ENCODE peak calls at places on chromosomes 6 and 20, in eight cellular contexts. L is CD8-positive, alpha-beta memory T cell; Q is right cardiac atrium; P is upper lobe of right lung; N is PC-9; T is fibroblast of lung; K is IMR-90; Y is tibial artery. U is an unnamed sample. For H3K4me1, the result is how much of the 10 kb centered on the place peaks cover.

GRCh38 chr20:4896119-4896700 is 105.1 kb downstream of the SLC23A2 start:
- DNase-seq in L (no peak), Q (no peak), P (no peak), N (no peak), T (no peak), K (no peak), Y (no peak), U (no peak)

GRCh38 chr6:5175635-5176034 is 85.1 kb downstream of the LYRM4 start:
- DNase-seq in L (no peak), Q (no peak), P (no peak), N (no peak), T (no peak), K (no peak), Y (no peak), U (no peak)

GRCh38 chr6:35411066-35411465 is 41.1 kb upstream of the FANCE start:
- DNase-seq in L (peak), Q (no peak), P (no peak), N (no peak), T (no peak), K (no peak), Y (no peak), U (no peak)

GRCh38 chr20:32727663-32728062 is 15.6 kb downstream of the COMMD7 start:
- DNase-seq in L (no peak), Q (no peak), P (no peak), N (no peak), T (peak), K (peak), Y (no peak), U (no peak)

GRCh38 chr6:142702501-142703460 is 242.2 kb downstream of the HIVEP2 start:
- DNase-seq in L (no peak), Q (peak), P (peak), N (no peak), T (no peak), K (no peak), Y (peak), U (no peak)

GRCh38 chr6:51531623-51532022 is 555.8 kb downstream of the PKHD1 start:
- DNase-seq in L (no peak), Q (no peak), P (no peak), N (no peak), T (no peak), K (no peak), Y (no peak), U (no peak)

GRCh38 chr6:45687570-45687969 is 309.8 kb upstream of the SUPT3H start:
- DNase-seq in L (no peak), Q (no peak), P (no peak), N (no peak), T (peak), K (no peak), Y (no peak), U (no peak)

GRCh38 chr6:39948156-39948850 is 14.0 kb upstream of the MOCS1 start:
- DNase-seq in L (no peak), Q (no peak), P (no peak), N (no peak), T (no peak), K (no peak), Y (no peak), U (peak)

GRCh38 chr6:164296411-164296810 is 881.9 kb downstream of the QKI start:
- DNase-seq in L (no peak), Q (no peak), P (no peak), N (no peak), T (peak), K (no peak), Y (no peak), U (no peak)

DNA sequence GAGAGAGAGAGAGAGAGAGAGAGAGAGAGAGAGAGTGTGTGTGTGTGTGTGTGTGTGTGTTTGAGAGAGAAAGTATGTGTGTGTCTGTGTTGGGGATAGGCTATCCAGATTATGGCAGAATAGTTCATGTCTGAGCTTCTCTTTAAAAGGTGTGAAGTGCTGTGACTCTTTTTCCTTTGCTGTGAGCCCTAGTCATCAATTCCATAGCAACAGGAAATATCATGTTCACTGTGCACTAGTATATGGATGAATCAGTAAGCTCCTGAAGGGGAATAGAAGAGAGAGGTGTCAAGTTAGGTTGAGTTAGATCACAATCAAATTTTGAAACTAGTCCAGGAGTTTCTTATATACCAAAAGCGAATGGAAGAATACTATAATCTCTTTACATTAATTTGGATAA is 318.7 kb downstream of the RFPL4B start:
- DNase-seq in L (no peak), Q (no peak), P (no peak), N (no peak), T (peak), K (peak), Y (no peak), U (no peak)
- H3K4me1 ChIP-seq in L (under half), Q (under half), P (under half), N (under half), T (under half), K (under half), Y (under half), U (under half)

GRCh38 chr20:50146732-50147662 is 6.5 kb downstream of the PEDS1 start:
- DNase-seq in L (peak), Q (peak), P (peak), N (peak), T (peak), K (peak), Y (peak), U (no peak)
- H3K4me1 ChIP-seq in L (under half), Q (under half), P (half or more), N (half or more), T (under half), K (under half), Y (under half), U (under half)

GRCh38 chr20:17612287-17612974 is 42.6 kb downstream of the DSTN start:
- DNase-seq in L (peak), Q (peak), P (peak), N (no peak), T (peak), K (peak), Y (peak), U (peak)
- H3K4me1 ChIP-seq in L (under half), Q (under half), P (under half), N (under half), T (under half), K (under half), Y (under half), U (under half)

DNA sequence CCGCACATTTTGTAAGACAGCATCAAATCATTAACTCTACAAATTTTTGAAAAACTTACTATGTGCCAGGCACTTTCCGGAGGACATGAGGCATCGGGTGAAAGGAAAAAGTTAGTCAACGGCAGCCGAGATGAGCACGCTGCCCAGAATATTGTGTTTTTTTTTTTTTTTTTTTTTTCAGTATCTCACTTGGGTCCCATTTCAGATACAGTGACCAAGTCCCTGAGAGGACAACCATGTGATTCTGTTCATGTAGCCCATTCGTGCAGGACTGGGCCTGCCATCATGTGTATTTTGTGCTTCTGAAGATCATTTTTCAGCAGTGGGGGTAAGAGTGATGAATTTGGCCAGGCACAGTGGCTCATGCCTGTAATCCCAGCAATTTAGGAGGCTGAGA is 1.3 kb downstream of the SLA2 start:
- DNase-seq in L (peak), Q (no peak), P (no peak), N (no peak), T (no peak), K (no peak), Y (no peak), U (no peak)
- H3K4me1 ChIP-seq in L (under half), Q (under half), P (under half), N (under half), T (under half), K (under half), Y (under half), U (under half)

DNA sequence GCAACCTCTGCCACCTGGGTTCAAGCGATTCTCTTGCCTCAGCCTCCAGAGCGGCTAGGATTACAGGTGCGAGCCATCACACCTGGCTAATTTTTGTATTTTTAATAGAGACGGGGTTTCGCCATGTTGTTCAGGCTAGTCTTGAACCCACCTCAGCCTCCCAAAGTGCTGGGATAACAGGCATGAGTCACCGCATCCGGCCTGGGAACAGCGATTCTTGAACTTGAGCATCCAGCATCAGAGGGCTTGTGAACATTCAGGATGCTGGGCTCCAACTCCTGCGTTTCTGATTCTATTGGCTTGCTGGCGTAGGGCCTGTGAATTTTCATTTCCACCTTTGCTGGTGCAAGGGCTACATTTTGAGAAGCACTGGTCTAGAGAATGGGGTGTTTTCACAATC is 24.5 kb upstream of the PIM1 start:
- DNase-seq in L (no peak), Q (no peak), P (no peak), N (no peak), T (no peak), K (no peak), Y (no peak), U (no peak)
- H3K4me1 ChIP-seq in L (under half), Q (under half), P (under half), N (under half), T (under half), K (under half), Y (under half), U (half or more)

DNA sequence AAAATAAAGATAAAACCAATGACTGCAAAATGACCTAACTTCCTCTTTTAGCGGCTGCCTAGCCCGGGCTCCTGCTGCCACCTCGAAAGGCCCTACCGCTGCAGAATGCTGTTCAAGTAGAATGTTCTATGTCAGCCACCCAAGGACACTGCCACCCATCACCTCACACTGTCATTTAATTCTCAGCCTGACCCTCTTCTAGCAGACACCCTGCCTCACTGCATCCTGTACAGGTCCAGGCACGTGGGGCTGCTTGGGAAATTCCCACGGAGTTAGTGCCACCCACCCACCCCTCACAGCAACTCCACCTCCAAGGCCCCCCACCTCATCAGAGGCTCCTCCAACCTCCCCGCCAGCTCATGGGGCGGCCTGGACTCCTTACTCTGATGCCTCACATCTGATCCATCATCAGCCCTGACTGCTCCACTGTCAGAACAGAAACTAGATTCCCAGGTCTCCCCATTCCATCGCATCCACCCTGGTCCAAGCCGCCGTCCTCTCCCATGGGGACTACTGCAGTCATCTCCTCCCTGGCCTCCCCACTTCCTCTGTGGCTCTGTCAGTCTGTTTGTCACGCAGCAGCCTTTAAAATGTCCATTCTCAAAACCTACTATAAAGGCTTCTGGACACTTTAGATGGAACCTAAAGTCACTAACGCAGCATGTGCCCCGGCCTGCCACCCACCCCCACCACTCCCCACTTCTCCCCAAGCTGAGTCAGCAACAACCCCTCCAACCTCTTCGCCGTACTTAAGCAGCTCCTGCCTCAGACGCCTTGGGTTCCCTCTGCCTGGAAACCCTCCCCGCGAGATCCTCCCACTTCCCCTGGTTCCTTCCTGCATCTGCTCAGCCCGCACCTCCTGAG is 17.0 kb downstream of the NFATC2 start:
- DNase-seq in L (peak), Q (no peak), P (no peak), N (no peak), T (peak), K (no peak), Y (peak), U (no peak)
- H3K4me1 ChIP-seq in L (half or more), Q (under half), P (under half), N (under half), T (under half), K (under half), Y (under half), U (under half)

DNA sequence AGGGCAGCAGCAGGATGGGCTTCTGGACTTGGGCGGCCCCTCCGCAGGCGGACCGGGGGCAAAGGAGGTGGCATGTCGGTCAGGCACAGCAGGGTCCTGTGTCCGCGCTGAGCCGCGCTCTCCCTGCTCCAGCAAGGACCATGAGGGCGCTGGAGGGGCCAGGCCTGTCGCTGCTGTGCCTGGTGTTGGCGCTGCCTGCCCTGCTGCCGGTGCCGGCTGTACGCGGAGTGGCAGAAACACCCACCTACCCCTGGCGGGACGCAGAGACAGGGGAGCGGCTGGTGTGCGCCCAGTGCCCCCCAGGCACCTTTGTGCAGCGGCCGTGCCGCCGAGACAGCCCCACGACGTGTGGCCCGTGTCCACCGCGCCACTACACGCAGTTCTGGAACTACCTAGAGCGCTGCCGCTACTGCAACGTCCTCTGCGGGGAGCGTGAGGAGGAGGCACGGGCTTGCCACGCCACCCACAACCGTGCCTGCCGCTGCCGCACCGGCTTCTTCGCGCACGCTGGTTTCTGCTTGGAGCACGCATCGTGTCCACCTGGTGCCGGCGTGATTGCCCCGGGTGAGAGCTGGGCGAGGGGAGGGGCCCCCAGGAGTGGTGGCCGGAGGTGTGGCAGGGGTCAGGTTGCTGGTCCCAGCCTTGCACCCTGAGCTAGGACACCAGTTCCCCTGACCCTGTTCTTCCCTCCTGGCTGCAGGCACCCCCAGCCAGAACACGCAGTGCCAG is at the start of gene TNFRSF6B:
- DNase-seq in L (peak), Q (peak), P (peak), N (no peak), T (no peak), K (no peak), Y (peak), U (peak)
- H3K4me1 ChIP-seq in L (under half), Q (under half), P (under half), N (under half), T (under half), K (under half), Y (under half), U (under half)

DNA sequence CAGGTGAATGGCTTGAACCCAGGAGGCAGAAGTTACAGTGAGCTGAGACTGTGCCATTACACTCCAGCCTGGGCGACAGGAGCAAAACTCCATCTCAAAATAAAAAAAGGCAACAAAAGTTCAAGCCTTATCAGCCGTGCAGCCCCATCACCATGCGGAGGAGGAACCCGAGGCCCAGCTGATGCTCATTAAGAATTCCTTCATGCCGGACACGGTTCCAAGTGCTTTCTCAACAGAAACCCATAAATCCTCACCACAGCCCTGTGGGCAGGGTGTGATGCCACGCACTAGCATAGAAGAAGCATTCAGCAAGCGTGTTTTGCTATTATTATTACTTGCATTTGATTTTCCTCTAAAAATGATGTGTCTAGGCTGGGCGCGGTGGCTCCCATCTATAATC is 56.3 kb downstream of the PREX1 start:
- DNase-seq in L (peak), Q (no peak), P (no peak), N (no peak), T (peak), K (no peak), Y (no peak), U (no peak)
- H3K4me1 ChIP-seq in L (half or more), Q (under half), P (half or more), N (under half), T (under half), K (under half), Y (under half), U (under half)

U was measured in Caco-2.